ENCODE peak calls at places on chromosomes 2 and 18, in six cellular contexts. One of them, this sample, is unnamed.

GRCh38 chr2:177344316-177344715 is 48.3 kb upstream of the AGPS start:
- DNase-seq in GM06990: no peak
- DNase-seq in lower lobe of right lung: no peak
- DNase-seq in colonic mucosa: no peak
- DNase-seq in brain microvascular endothelial cell: no peak
- DNase-seq in CD8-positive, alpha-beta T cell: no peak
- DNase-seq in this sample: no peak

GRCh38 chr2:143161982-143162837 is 33.0 kb downstream of the ARHGAP15 start:
- DNase-seq in GM06990: no peak
- DNase-seq in lower lobe of right lung: no peak
- DNase-seq in colonic mucosa: peak
- DNase-seq in brain microvascular endothelial cell: peak
- DNase-seq in CD8-positive, alpha-beta T cell: peak
- DNase-seq in this sample: no peak

GRCh38 chr2:170715932-170716777 is 1.0 kb downstream of the SP5 start:
- DNase-seq in GM06990: no peak
- DNase-seq in lower lobe of right lung: no peak
- DNase-seq in colonic mucosa: peak
- DNase-seq in brain microvascular endothelial cell: no peak
- DNase-seq in CD8-positive, alpha-beta T cell: no peak
- DNase-seq in this sample: no peak

GRCh38 chr2:237429761-237430160 is 15.8 kb upstream of the COL6A3 start:
- DNase-seq in GM06990: no peak
- DNase-seq in lower lobe of right lung: peak
- DNase-seq in colonic mucosa: no peak
- DNase-seq in brain microvascular endothelial cell: peak
- DNase-seq in CD8-positive, alpha-beta T cell: peak
- DNase-seq in this sample: no peak

GRCh38 chr2:23360571-23361125 is 24.3 kb upstream of the KLHL29 start:
- DNase-seq in GM06990: no peak
- DNase-seq in lower lobe of right lung: peak
- DNase-seq in colonic mucosa: no peak
- DNase-seq in brain microvascular endothelial cell: no peak
- DNase-seq in CD8-positive, alpha-beta T cell: no peak
- DNase-seq in this sample: no peak

GRCh38 chr18:46264255-46264654 is 160.1 kb downstream of the HAUS1 start:
- DNase-seq in GM06990: no peak
- DNase-seq in lower lobe of right lung: no peak
- DNase-seq in colonic mucosa: no peak
- DNase-seq in brain microvascular endothelial cell: no peak
- DNase-seq in CD8-positive, alpha-beta T cell: no peak
- DNase-seq in this sample: no peak

GRCh38 chr2:75047907-75048625 is 89.6 kb downstream of the POLE4 start:
- DNase-seq in GM06990: no peak
- DNase-seq in lower lobe of right lung: no peak
- DNase-seq in colonic mucosa: no peak
- DNase-seq in brain microvascular endothelial cell: peak
- DNase-seq in CD8-positive, alpha-beta T cell: no peak
- DNase-seq in this sample: no peak

GRCh38 chr2:79219383-79219988 is 59.9 kb upstream of the REG3A start:
- DNase-seq in GM06990: no peak
- DNase-seq in lower lobe of right lung: no peak
- DNase-seq in colonic mucosa: peak
- DNase-seq in brain microvascular endothelial cell: peak
- DNase-seq in CD8-positive, alpha-beta T cell: no peak
- DNase-seq in this sample: peak

GRCh38 chr18:1585881-1586488 is 681.3 kb downstream of the ADCYAP1 start:
- DNase-seq in GM06990: no peak
- DNase-seq in lower lobe of right lung: no peak
- DNase-seq in colonic mucosa: no peak
- DNase-seq in brain microvascular endothelial cell: peak
- DNase-seq in CD8-positive, alpha-beta T cell: no peak
- DNase-seq in this sample: peak

GRCh38 chr2:146295080-146295670 is 1549.7 kb upstream of the ACVR2A start:
- DNase-seq in GM06990: no peak
- DNase-seq in lower lobe of right lung: no peak
- DNase-seq in colonic mucosa: no peak
- DNase-seq in brain microvascular endothelial cell: no peak
- DNase-seq in CD8-positive, alpha-beta T cell: no peak
- DNase-seq in this sample: no peak

GRCh38 chr2:171201767-171202166 is 41.1 kb upstream of the TLK1 start:
- DNase-seq in GM06990: no peak
- DNase-seq in lower lobe of right lung: no peak
- DNase-seq in colonic mucosa: no peak
- DNase-seq in brain microvascular endothelial cell: no peak
- DNase-seq in CD8-positive, alpha-beta T cell: no peak
- DNase-seq in this sample: no peak

GRCh38 chr2:28674062-28674712 is 77.4 kb upstream of the PPP1CB start:
- DNase-seq in GM06990: no peak
- DNase-seq in lower lobe of right lung: no peak
- DNase-seq in colonic mucosa: no peak
- DNase-seq in brain microvascular endothelial cell: peak
- DNase-seq in CD8-positive, alpha-beta T cell: no peak
- DNase-seq in this sample: no peak

GRCh38 chr18:50320719-50321118 is 33.2 kb upstream of the CXXC1 start:
- DNase-seq in GM06990: peak
- DNase-seq in lower lobe of right lung: no peak
- DNase-seq in colonic mucosa: no peak
- DNase-seq in brain microvascular endothelial cell: no peak
- DNase-seq in CD8-positive, alpha-beta T cell: no peak
- DNase-seq in this sample: no peak

GRCh38 chr2:175293776-175294175 is 112.3 kb upstream of the ATP5MC3 start:
- DNase-seq in GM06990: no peak
- DNase-seq in lower lobe of right lung: no peak
- DNase-seq in colonic mucosa: no peak
- DNase-seq in brain microvascular endothelial cell: no peak
- DNase-seq in CD8-positive, alpha-beta T cell: no peak
- DNase-seq in this sample: no peak

GRCh38 chr2:219542931-219543595 is 546 bp downstream of the CHPF start:
- DNase-seq in GM06990: no peak
- DNase-seq in lower lobe of right lung: no peak
- DNase-seq in colonic mucosa: peak
- DNase-seq in brain microvascular endothelial cell: peak
- DNase-seq in CD8-positive, alpha-beta T cell: peak
- DNase-seq in this sample: no peak

GRCh38 chr2:203061346-203061745 is 46.7 kb downstream of the NBEAL1 start:
- DNase-seq in GM06990: no peak
- DNase-seq in lower lobe of right lung: no peak
- DNase-seq in colonic mucosa: no peak
- DNase-seq in brain microvascular endothelial cell: peak
- DNase-seq in CD8-positive, alpha-beta T cell: no peak
- DNase-seq in this sample: no peak

GRCh38 chr2:238286987-238287386 is 1.4 kb downstream of the PER2 start:
- DNase-seq in GM06990: no peak
- DNase-seq in lower lobe of right lung: peak
- DNase-seq in colonic mucosa: peak
- DNase-seq in brain microvascular endothelial cell: no peak
- DNase-seq in CD8-positive, alpha-beta T cell: no peak
- DNase-seq in this sample: no peak

GRCh38 chr2:176122633-176123482 is at the start of gene HOXD9:
- DNase-seq in GM06990: no peak
- DNase-seq in lower lobe of right lung: no peak
- DNase-seq in colonic mucosa: peak
- DNase-seq in brain microvascular endothelial cell: no peak
- DNase-seq in CD8-positive, alpha-beta T cell: no peak
- DNase-seq in this sample: no peak

GRCh38 chr18:26406854-26407517 is 141.4 kb downstream of the KCTD1 start:
- DNase-seq in GM06990: no peak
- DNase-seq in lower lobe of right lung: no peak
- DNase-seq in colonic mucosa: no peak
- DNase-seq in brain microvascular endothelial cell: no peak
- DNase-seq in CD8-positive, alpha-beta T cell: no peak
- DNase-seq in this sample: no peak

GRCh38 chr2:72220170-72220569 is 72.5 kb upstream of the CYP26B1 start:
- DNase-seq in GM06990: no peak
- DNase-seq in lower lobe of right lung: no peak
- DNase-seq in colonic mucosa: no peak
- DNase-seq in brain microvascular endothelial cell: no peak
- DNase-seq in CD8-positive, alpha-beta T cell: no peak
- DNase-seq in this sample: no peak

GRCh38 chr2:37869756-37870155 is 55.3 kb upstream of the RMDN2 start:
- DNase-seq in GM06990: no peak
- DNase-seq in lower lobe of right lung: no peak
- DNase-seq in colonic mucosa: no peak
- DNase-seq in brain microvascular endothelial cell: no peak
- DNase-seq in CD8-positive, alpha-beta T cell: no peak
- DNase-seq in this sample: no peak

GRCh38 chr2:23614701-23615100 is 229.7 kb downstream of the KLHL29 start:
- DNase-seq in GM06990: no peak
- DNase-seq in lower lobe of right lung: peak
- DNase-seq in colonic mucosa: no peak
- DNase-seq in brain microvascular endothelial cell: no peak
- DNase-seq in CD8-positive, alpha-beta T cell: no peak
- DNase-seq in this sample: no peak

GRCh38 chr2:44623622-44624351 is 262.0 kb downstream of the CAMKMT start:
- DNase-seq in GM06990: no peak
- DNase-seq in lower lobe of right lung: no peak
- DNase-seq in colonic mucosa: no peak
- DNase-seq in brain microvascular endothelial cell: no peak
- DNase-seq in CD8-positive, alpha-beta T cell: no peak
- DNase-seq in this sample: no peak
- TF ChIP-seq CTCF in GM06990: no peak
- TF ChIP-seq CTCF in lower lobe of right lung: no peak
- TF ChIP-seq CTCF in colonic mucosa: no peak
- TF ChIP-seq CTCF in brain microvascular endothelial cell: no peak
- TF ChIP-seq CTCF in CD8-positive, alpha-beta T cell: no peak
- TF ChIP-seq CTCF in this sample: no peak

DNA sequence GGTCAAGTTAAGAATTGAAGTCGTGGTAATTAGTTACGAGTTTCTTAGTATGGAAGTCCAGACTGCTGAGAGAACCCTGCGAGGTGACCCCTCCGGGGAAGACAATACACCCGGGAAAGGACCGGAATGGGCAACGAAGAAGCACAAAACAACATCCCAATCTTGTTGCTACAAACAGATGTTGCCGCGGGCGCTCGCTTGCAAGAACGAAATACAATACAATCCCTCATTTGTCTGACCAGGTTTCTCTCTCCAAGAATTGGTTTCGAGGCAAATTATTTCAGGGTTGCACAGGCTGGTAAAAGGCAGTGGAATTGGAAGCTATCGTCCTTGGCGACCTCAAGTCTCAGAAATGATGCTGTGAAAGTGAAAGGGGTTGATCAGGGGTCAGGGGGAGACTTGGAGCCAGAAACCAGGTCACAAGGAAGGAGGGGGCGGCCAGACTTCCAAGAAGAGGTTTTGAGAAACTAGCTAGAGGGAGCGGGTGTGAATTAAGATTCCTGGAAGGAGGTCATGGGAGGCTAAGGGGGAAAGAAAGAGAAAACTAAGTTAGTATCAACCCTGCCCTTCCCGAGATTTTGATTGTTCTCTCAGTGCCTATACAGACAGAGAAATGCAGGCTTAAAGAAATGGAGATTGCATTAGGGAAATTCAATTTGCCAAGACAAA is 401.9 kb downstream of the HRH4 start:
- DNase-seq in GM06990: no peak
- DNase-seq in lower lobe of right lung: no peak
- DNase-seq in colonic mucosa: no peak
- DNase-seq in brain microvascular endothelial cell: no peak
- DNase-seq in CD8-positive, alpha-beta T cell: no peak
- DNase-seq in this sample: no peak
- H3K4me3 ChIP-seq in GM06990: no peak
- H3K4me3 ChIP-seq in lower lobe of right lung: no peak
- H3K4me3 ChIP-seq in colonic mucosa: no peak
- H3K4me3 ChIP-seq in brain microvascular endothelial cell: peak
- H3K4me3 ChIP-seq in CD8-positive, alpha-beta T cell: no peak
- H3K4me3 ChIP-seq in this sample: no peak

DNA sequence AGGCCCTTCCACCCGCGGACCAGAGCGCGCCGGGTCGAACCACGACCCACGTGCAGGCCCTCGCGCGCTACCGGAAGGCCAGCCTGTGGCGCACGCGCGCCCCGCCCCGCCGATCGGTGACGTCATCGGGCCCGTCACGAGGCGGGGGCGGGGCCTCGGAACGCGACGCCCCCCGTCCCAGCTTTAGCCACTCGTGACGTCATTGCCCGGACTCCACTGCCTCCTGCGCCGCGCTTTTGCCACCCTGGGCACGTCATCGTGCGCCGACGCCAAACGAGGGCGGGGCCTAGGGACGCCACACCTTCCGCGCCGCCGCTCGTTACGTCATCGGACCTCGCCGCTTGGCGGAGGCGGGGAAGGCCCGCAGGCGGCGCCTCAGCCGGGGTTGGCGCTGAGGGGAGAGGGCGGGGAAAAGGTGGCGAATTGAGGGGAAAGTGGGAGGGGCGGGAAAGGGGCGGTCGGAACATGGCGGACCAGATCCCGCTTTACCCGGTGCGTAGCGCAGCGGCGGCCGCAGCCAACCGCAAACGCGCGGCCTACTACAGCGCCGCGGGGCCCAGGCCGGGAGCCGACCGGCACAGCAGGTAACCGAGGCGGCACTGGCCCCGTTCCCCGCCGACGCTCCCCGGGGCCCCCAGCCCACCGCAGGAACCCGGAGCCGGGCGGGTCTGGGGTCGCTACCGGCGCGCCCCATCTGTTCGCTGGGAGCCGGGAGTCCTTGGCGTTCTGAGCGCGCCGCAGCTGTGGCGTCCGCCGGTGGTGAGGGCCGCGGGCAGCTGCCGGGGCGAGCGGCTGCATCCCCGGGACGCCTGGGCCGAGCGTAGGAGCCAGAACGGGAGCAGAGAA is at the start of gene ATP9B:
- DNase-seq in GM06990: peak
- DNase-seq in lower lobe of right lung: peak
- DNase-seq in colonic mucosa: peak
- DNase-seq in brain microvascular endothelial cell: peak
- DNase-seq in CD8-positive, alpha-beta T cell: peak
- DNase-seq in this sample: peak
- TF ChIP-seq CTCF in GM06990: no peak
- TF ChIP-seq CTCF in lower lobe of right lung: peak
- TF ChIP-seq CTCF in colonic mucosa: no peak
- TF ChIP-seq CTCF in brain microvascular endothelial cell: peak
- TF ChIP-seq CTCF in CD8-positive, alpha-beta T cell: no peak
- TF ChIP-seq CTCF in this sample: no peak

GRCh38 chr2:119432882-119433522 is 1.3 kb downstream of the TMEM37 start:
- DNase-seq in GM06990: no peak
- DNase-seq in lower lobe of right lung: no peak
- DNase-seq in colonic mucosa: no peak
- DNase-seq in brain microvascular endothelial cell: no peak
- DNase-seq in CD8-positive, alpha-beta T cell: no peak
- DNase-seq in this sample: no peak
- H3K4me3 ChIP-seq in GM06990: no peak
- H3K4me3 ChIP-seq in lower lobe of right lung: peak
- H3K4me3 ChIP-seq in colonic mucosa: peak
- H3K4me3 ChIP-seq in brain microvascular endothelial cell: no peak
- H3K4me3 ChIP-seq in CD8-positive, alpha-beta T cell: no peak
- H3K4me3 ChIP-seq in this sample: no peak

DNA sequence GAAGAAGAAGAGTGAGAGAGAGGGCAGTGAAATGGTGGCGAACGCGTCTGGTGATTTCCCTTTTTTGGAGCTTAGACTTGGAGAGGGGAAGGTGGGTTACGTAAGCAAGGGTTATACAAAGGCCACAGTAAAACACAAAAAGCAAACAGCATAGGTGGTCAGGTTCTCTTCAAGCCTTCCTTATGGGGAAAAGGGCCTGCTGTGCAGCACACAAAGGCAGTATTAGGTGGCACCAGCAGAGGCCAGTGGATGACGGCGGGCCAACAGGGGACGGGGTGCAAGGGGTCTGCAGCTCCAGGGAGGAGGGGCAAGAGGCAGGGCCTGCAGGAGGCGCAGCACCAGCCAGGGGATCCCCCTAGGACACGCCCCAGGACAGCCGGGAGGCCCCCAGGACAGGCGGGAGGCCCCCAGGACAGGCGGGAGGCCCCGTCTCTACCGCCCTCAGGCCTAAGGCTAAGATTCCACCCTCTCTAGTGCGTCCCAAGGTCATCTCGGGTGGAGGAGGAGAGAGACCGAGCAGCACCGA is 32.6 kb upstream of the NPC1 start:
- DNase-seq in GM06990: peak
- DNase-seq in lower lobe of right lung: peak
- DNase-seq in colonic mucosa: peak
- DNase-seq in brain microvascular endothelial cell: no peak
- DNase-seq in CD8-positive, alpha-beta T cell: no peak
- DNase-seq in this sample: no peak
- TF ChIP-seq CTCF in GM06990: peak
- TF ChIP-seq CTCF in lower lobe of right lung: no peak
- TF ChIP-seq CTCF in colonic mucosa: no peak
- TF ChIP-seq CTCF in brain microvascular endothelial cell: peak
- TF ChIP-seq CTCF in CD8-positive, alpha-beta T cell: no peak
- TF ChIP-seq CTCF in this sample: no peak

This sample was measured in AG09309.